ENCODE peak calls at places on chromosome 1, in seven cellular contexts. T is CD4-positive, alpha-beta T cell; V is AG09309; O is nephron progenitor cell; J is MCF 10A; S is SK-N-SH; X is uterus. Q is an unnamed sample.

GRCh38 chr1:6927626-6928025 is 142.4 kb downstream of the CAMTA1 start:
- DNase-seq in X (no peak), O (no peak), S (peak; percentile 43), J (no peak), T (no peak), V (no peak), Q (no peak)

GRCh38 chr1:208595745-208596144 is 351.6 kb upstream of the PLXNA2 start:
- DNase-seq in X (peak; percentile 21), S (no peak), J (peak; percentile 66), O (no peak), T (no peak), V (no peak), Q (no peak)

GRCh38 chr1:125087691-125088090 is 3902.9 kb downstream of the SRGAP2C start:
- DNase-seq in J (no peak), S (no peak), V (no peak), X (no peak), O (no peak), T (no peak), Q (no peak)

GRCh38 chr1:23838401-23838866 is 13.2 kb upstream of the HMGCL start:
- DNase-seq in O (peak; percentile 75), J (peak; percentile 61), S (peak; percentile 88), X (peak; percentile 53), T (peak; percentile 63), V (no peak), Q (peak; percentile 26)

GRCh38 chr1:85148524-85149250 is 52.1 kb downstream of the SYDE2 start:
- DNase-seq in S (no peak), X (no peak), J (peak; percentile 2), O (no peak), T (no peak), V (peak; percentile 27), Q (no peak)

GRCh38 chr1:152018537-152018936 is 18.3 kb downstream of the S100A11 start:
- DNase-seq in O (peak; percentile 41), J (no peak), X (no peak), T (no peak), V (no peak), S (no peak), Q (no peak)

GRCh38 chr1:91596474-91596873 is 95.8 kb downstream of the CDC7 start:
- DNase-seq in X (no peak), T (no peak), J (peak; percentile 46), V (no peak), O (no peak), S (no peak), Q (no peak)

GRCh38 chr1:178953034-178953433 is 72.7 kb upstream of the FAM20B start:
- DNase-seq in O (no peak), J (no peak), S (no peak), T (no peak), V (no peak), X (peak; percentile 73), Q (no peak)

GRCh38 chr1:82318265-82318664 is 517.5 kb downstream of the ADGRL2 start:
- DNase-seq in T (no peak), V (no peak), J (peak; percentile 7), S (no peak), O (no peak), X (no peak), Q (no peak)

GRCh38 chr1:201584510-201584991 is 45.6 kb downstream of the NAV1 start:
- DNase-seq in T (no peak), V (no peak), J (peak; percentile 35), O (no peak), S (no peak), X (no peak), Q (no peak)

GRCh38 chr1:96596226-96596625 is 125.4 kb upstream of the PTBP2 start:
- DNase-seq in T (no peak), O (peak; percentile 26), S (peak; percentile 37), X (no peak), V (no peak), J (peak; percentile 58), Q (no peak)

GRCh38 chr1:116544588-116545358 is 26.1 kb downstream of the CD58 start:
- DNase-seq in J (no peak), S (no peak), V (no peak), X (no peak), T (no peak), O (no peak), Q (no peak)

GRCh38 chr1:241157435-241157834 is 199.6 kb downstream of the RGS7 start:
- DNase-seq in O (no peak), X (no peak), S (no peak), T (no peak), V (no peak), J (no peak), Q (no peak)

GRCh38 chr1:206075786-206076725 is 23.1 kb downstream of the RHEX start:
- DNase-seq in J (peak; percentile 38), X (no peak), V (peak; percentile 23), S (no peak), T (no peak), O (no peak), Q (no peak)

GRCh38 chr1:66809736-66810326 is 8.8 kb upstream of the INSL5 start:
- DNase-seq in X (no peak), O (no peak), J (peak; percentile 13), T (no peak), V (no peak), S (no peak), Q (no peak)

GRCh38 chr1:17531682-17532487 is 7.6 kb upstream of the ARHGEF10L start:
- DNase-seq in O (peak; percentile 19), V (no peak), X (peak; percentile 83), J (no peak), S (no peak), T (no peak), Q (no peak)

GRCh38 chr1:117612517-117613248 is 6.8 kb downstream of the TENT5C start:
- DNase-seq in X (no peak), V (peak; percentile 78), T (no peak), O (no peak), J (peak; percentile 69), S (no peak), Q (no peak)

GRCh38 chr1:10495475-10495817 is 20.7 kb downstream of the PEX14 start:
- DNase-seq in T (no peak), O (no peak), X (no peak), J (no peak), S (no peak), V (no peak), Q (no peak)

GRCh38 chr1:170032531-170033295 is 41.8 kb downstream of the KIFAP3 start:
- DNase-seq in T (no peak), J (peak; percentile 9), O (no peak), S (no peak), X (no peak), V (peak; percentile 39), Q (no peak)

GRCh38 chr1:116711061-116711582 is 43.1 kb upstream of the CD2 start:
- DNase-seq in S (peak; percentile 48), T (no peak), J (no peak), V (no peak), X (no peak), O (peak; percentile 26), Q (no peak)

GRCh38 chr1:198619375-198620140 is 19.3 kb upstream of the PTPRC start:
- DNase-seq in S (no peak), O (no peak), J (no peak), V (no peak), T (no peak), X (no peak), Q (no peak)

GRCh38 chr1:215860833-215861232 is 293.7 kb downstream of the KCTD3 start:
- DNase-seq in T (no peak), O (no peak), X (no peak), V (no peak), S (no peak), J (no peak), Q (no peak)

GRCh38 chr1:209076688-209077087 is 506.8 kb upstream of the CAMK1G start:
- DNase-seq in O (no peak), T (no peak), J (peak; percentile 84), V (no peak), X (no peak), S (no peak), Q (no peak)

GRCh38 chr1:165768513-165769394 is at the start of gene TMCO1:
- DNase-seq in T (peak; percentile 88), X (peak; percentile 96), J (peak; percentile 100), S (peak; percentile 91), V (peak; percentile 94), O (peak; percentile 88), Q (peak; percentile 76)
- TF ChIP-seq CTCF in T (no peak), X (no peak), J (no peak), S (peak; percentile 39), V (peak; percentile 35), O (no peak), Q (peak; percentile 4)

DNA sequence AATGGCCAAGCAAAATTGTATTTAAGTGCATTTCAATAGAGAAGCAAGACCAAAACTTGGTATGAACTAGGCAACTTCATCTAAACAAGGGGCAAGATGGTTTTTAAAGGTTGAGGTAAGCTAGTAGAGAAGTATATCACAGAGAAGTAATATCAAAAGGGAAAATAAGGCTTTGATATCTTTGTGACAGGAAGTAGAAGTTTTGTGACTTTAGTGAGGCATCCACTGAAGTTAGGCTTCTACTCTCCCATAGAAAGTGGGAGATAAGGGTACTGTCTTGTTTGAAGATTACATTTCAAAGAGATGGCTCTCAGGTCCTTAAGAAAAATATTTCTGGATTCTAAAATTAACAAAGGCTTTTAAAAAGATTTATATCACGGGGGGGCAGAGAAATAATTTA is 8.9 kb downstream of the OR10T2 start:
- DNase-seq in S (no peak), J (no peak), V (no peak), T (no peak), O (no peak), X (no peak), Q (no peak)
- TF ChIP-seq CTCF in S (no peak), J (no peak), V (no peak), T (no peak), O (no peak), X (no peak), Q (no peak)

GRCh38 chr1:28329395-28330153 is 734 bp downstream of the MED18 start:
- DNase-seq in X (peak; percentile 20), O (peak; percentile 21), T (peak; percentile 40), S (peak; percentile 28), J (peak; percentile 18), V (no peak), Q (no peak)
- TF ChIP-seq CTCF in X (no peak), O (no peak), T (no peak), S (no peak), J (no peak), V (no peak), Q (peak; percentile 26)

GRCh38 chr1:172401907-172402306 is 18.6 kb upstream of the C1orf105 start:
- DNase-seq in X (no peak), J (peak; percentile 25), S (no peak), V (no peak), O (no peak), T (no peak), Q (no peak)
- TF ChIP-seq CTCF in X (no peak), J (peak; percentile 23), S (peak; percentile 23), V (no peak), O (peak; percentile 6), T (peak; percentile 35), Q (peak; percentile 41)

DNA sequence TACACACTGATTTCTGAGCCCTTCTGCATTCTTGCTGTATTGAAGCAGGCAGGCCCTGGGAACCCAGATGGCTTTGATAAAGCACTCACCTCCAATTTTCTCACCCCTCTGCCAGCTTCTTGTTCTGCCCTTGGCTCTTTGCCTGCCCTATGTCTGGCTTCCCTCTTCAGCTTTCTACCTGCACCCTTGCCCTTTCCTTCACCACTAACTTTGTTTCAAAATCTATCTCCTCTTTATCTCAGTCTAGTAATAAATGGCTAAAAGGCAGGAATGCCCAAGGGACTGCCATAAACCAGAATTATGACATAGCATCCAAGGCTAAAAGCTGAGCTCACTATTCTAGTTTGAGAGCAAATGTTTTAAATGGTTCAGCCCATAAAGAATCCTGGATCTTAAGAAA is 178.7 kb downstream of the TNR start:
- DNase-seq in S (no peak), V (no peak), O (no peak), X (no peak), T (no peak), J (no peak), Q (no peak)
- TF ChIP-seq CTCF in S (no peak), V (no peak), O (no peak), X (no peak), T (no peak), J (no peak), Q (no peak)

GRCh38 chr1:181506563-181507353 is 23.4 kb downstream of the CACNA1E start:
- DNase-seq in X (no peak), O (no peak), V (no peak), S (no peak), J (peak; percentile 30), T (no peak), Q (no peak)
- TF ChIP-seq CTCF in X (no peak), O (no peak), V (no peak), S (no peak), J (no peak), T (no peak), Q (no peak)